ENCODE peak calls at places on chromosome 7, in six cellular contexts. T, E, N, X, P and M are unnamed samples.

GRCh38 chr7:105429746-105430612 is 41.3 kb upstream of the SRPK2 start:
- DNase-seq in N (peak), E (peak), P (peak), X (no peak), T (peak), M (peak)

GRCh38 chr7:85773116-85773783 is 586.4 kb upstream of the SEMA3D start:
- DNase-seq in T (peak), N (no peak), P (no peak), E (no peak), X (no peak), M (peak)

GRCh38 chr7:37531225-37531624 is 82.6 kb upstream of the ELMO1 start:
- DNase-seq in E (no peak), N (no peak), P (no peak), X (no peak), T (no peak), M (no peak)

GRCh38 chr7:43479543-43479942 is 103.4 kb upstream of the STK17A start:
- DNase-seq in T (no peak), E (no peak), P (no peak), X (no peak), N (no peak), M (no peak)

GRCh38 chr7:24722386-24723177 is 34.7 kb downstream of the GSDME start:
- DNase-seq in X (no peak), P (peak), N (no peak), T (no peak), E (no peak), M (peak)

GRCh38 chr7:49773082-49773938 is at the start of gene VWC2:
- DNase-seq in P (peak), N (no peak), X (peak), E (no peak), T (no peak), M (no peak)

GRCh38 chr7:15839415-15840100 is 153.1 kb upstream of the MEOX2 start:
- DNase-seq in X (peak), P (peak), T (no peak), N (no peak), E (no peak), M (no peak)

GRCh38 chr7:115613836-115614235 is 416.7 kb downstream of the TFEC start:
- DNase-seq in T (no peak), X (no peak), E (no peak), N (no peak), P (no peak), M (peak)

GRCh38 chr7:11330208-11330607 is 356.5 kb downstream of the PHF14 start:
- DNase-seq in P (no peak), E (no peak), X (no peak), N (no peak), T (no peak), M (no peak)

GRCh38 chr7:79893991-79894390 is 240.6 kb upstream of the GNAI1 start:
- DNase-seq in P (no peak), E (no peak), T (no peak), X (no peak), N (no peak), M (no peak)

GRCh38 chr7:76325811-76326210 is 23.3 kb downstream of the HSPB1 start:
- DNase-seq in T (no peak), P (no peak), E (no peak), X (no peak), N (no peak), M (no peak)

GRCh38 chr7:114670676-114671075 is 251.2 kb upstream of the MDFIC start:
- DNase-seq in T (no peak), X (no peak), E (no peak), N (no peak), P (no peak), M (no peak)

GRCh38 chr7:16422100-16422430 is 727 bp upstream of the CRPPA start:
- DNase-seq in N (no peak), E (no peak), T (no peak), P (no peak), X (no peak), M (no peak)

GRCh38 chr7:128402346-128402745 is 7.4 kb downstream of the IMPDH1 start:
- DNase-seq in X (no peak), T (no peak), E (no peak), N (no peak), P (no peak), M (no peak)

GRCh38 chr7:44398953-44399574 is 73.7 kb upstream of the CAMK2B start:
- DNase-seq in E (no peak), N (no peak), T (peak), X (no peak), P (no peak), M (no peak)

GRCh38 chr7:77288676-77289320 is 89.2 kb upstream of the FGL2 start:
- DNase-seq in X (no peak), P (no peak), E (no peak), N (no peak), T (no peak), M (no peak)

GRCh38 chr7:18855796-18856195 is 261.6 kb downstream of the TWIST1 start:
- DNase-seq in E (no peak), X (no peak), T (no peak), N (no peak), P (no peak), M (peak)

GRCh38 chr7:30032310-30033125 is 4.3 kb downstream of the PLEKHA8 start:
- DNase-seq in X (no peak), P (no peak), N (no peak), E (no peak), T (no peak), M (peak)

GRCh38 chr7:128103498-128104108 is 72.4 kb upstream of the LRRC4 start:
- DNase-seq in X (no peak), P (no peak), N (peak), T (no peak), E (no peak), M (no peak)

GRCh38 chr7:157675427-157675930 is 338.7 kb downstream of the DNAJB6 start:
- DNase-seq in P (no peak), T (no peak), N (no peak), E (no peak), X (no peak), M (no peak)

GRCh38 chr7:127391591-127392181 is 822 bp downstream of the ZNF800 start:
- DNase-seq in E (no peak), P (peak), N (peak), T (no peak), X (peak), M (no peak)

GRCh38 chr7:24700446-24701044 is 56.7 kb downstream of the GSDME start:
- DNase-seq in N (no peak), E (no peak), T (no peak), X (no peak), P (peak), M (no peak)

GRCh38 chr7:139691253-139691781 is 86.5 kb downstream of the HIPK2 start:
- DNase-seq in P (no peak), T (no peak), X (no peak), E (no peak), N (no peak), M (no peak)

GRCh38 chr7:44071726-44072363 is 6.5 kb upstream of the PGAM2 start:
- DNase-seq in P (no peak), X (no peak), E (no peak), T (no peak), N (no peak), M (no peak)

GRCh38 chr7:435518-436366 is 83.9 kb downstream of the PDGFA start:
- DNase-seq in N (peak), E (no peak), T (no peak), X (no peak), P (no peak), M (no peak)

GRCh38 chr7:155456517-155456771 is 1.5 kb upstream of the EN2 start:
- DNase-seq in P (no peak), N (no peak), T (no peak), X (no peak), E (no peak), M (no peak)

GRCh38 chr7:103446046-103446520 is at the start of gene SLC26A5:
- DNase-seq in T (no peak), N (no peak), P (peak), E (no peak), X (peak), M (no peak)

GRCh38 chr7:19290066-19290465 is 144.8 kb upstream of the FERD3L start:
- DNase-seq in T (no peak), N (no peak), E (no peak), X (no peak), P (no peak), M (no peak)

GRCh38 chr7:96723622-96724021 is 14.0 kb upstream of the SEM1 start:
- DNase-seq in T (no peak), X (no peak), N (no peak), P (no peak), E (no peak), M (no peak)

GRCh38 chr7:2800220-2800922 is 43.7 kb downstream of the GNA12 start:
- DNase-seq in E (no peak), X (no peak), N (peak), T (no peak), P (no peak), M (no peak)

GRCh38 chr7:991017-991728 is 8.2 kb downstream of the CYP2W1 start:
- DNase-seq in P (no peak), X (no peak), E (no peak), T (no peak), N (no peak), M (no peak)

GRCh38 chr7:134289423-134289822 is 27.3 kb downstream of the SLC35B4 start:
- DNase-seq in T (no peak), P (no peak), E (no peak), X (no peak), N (no peak), M (no peak)

GRCh38 chr7:64618785-64619456 is 47.0 kb upstream of the ZNF107 start:
- DNase-seq in N (no peak), E (peak), T (peak), X (peak), P (peak), M (peak)

GRCh38 chr7:113404245-113404644 is 285.9 kb upstream of the SMIM30 start:
- DNase-seq in E (peak), P (peak), X (no peak), T (no peak), N (peak), M (no peak)

GRCh38 chr7:136336932-136337331 is 359.8 kb upstream of the MTPN start:
- DNase-seq in P (no peak), X (no peak), E (no peak), N (no peak), T (no peak), M (no peak)

GRCh38 chr7:134766779-134767566 is 12.5 kb upstream of the CALD1 start:
- DNase-seq in N (no peak), T (no peak), X (no peak), P (no peak), E (no peak), M (no peak)

GRCh38 chr7:16585540-16585939 is 58.9 kb downstream of the LRRC72 start:
- DNase-seq in T (no peak), P (no peak), N (no peak), E (no peak), X (no peak), M (no peak)

GRCh38 chr7:30437823-30438574 is 40.6 kb downstream of the NOD1 start:
- DNase-seq in T (no peak), X (no peak), N (no peak), P (no peak), E (no peak), M (no peak)

GRCh38 chr7:82020076-82020475 is 250.2 kb upstream of the HGF start:
- DNase-seq in E (no peak), P (peak), X (no peak), T (no peak), N (no peak), M (no peak)

GRCh38 chr7:136274636-136275345 is 297.6 kb upstream of the MTPN start:
- DNase-seq in N (no peak), T (no peak), P (no peak), X (no peak), E (no peak), M (no peak)

GRCh38 chr7:99606531-99606930 is 8.5 kb downstream of the TMEM225B start:
- DNase-seq in T (no peak), E (no peak), N (no peak), X (no peak), P (no peak), M (no peak)

GRCh38 chr7:99597762-99598501 is at the start of gene TMEM225B:
- DNase-seq in N (peak), E (no peak), T (no peak), X (no peak), P (no peak), M (no peak)

GRCh38 chr7:99605527-99605926 is 7.5 kb downstream of the TMEM225B start:
- DNase-seq in E (no peak), P (no peak), X (no peak), T (no peak), N (no peak), M (no peak)

GRCh38 chr7:99599836-99600235 is 1.8 kb downstream of the TMEM225B start:
- DNase-seq in E (no peak), X (no peak), P (no peak), T (no peak), N (no peak), M (no peak)

DNA sequence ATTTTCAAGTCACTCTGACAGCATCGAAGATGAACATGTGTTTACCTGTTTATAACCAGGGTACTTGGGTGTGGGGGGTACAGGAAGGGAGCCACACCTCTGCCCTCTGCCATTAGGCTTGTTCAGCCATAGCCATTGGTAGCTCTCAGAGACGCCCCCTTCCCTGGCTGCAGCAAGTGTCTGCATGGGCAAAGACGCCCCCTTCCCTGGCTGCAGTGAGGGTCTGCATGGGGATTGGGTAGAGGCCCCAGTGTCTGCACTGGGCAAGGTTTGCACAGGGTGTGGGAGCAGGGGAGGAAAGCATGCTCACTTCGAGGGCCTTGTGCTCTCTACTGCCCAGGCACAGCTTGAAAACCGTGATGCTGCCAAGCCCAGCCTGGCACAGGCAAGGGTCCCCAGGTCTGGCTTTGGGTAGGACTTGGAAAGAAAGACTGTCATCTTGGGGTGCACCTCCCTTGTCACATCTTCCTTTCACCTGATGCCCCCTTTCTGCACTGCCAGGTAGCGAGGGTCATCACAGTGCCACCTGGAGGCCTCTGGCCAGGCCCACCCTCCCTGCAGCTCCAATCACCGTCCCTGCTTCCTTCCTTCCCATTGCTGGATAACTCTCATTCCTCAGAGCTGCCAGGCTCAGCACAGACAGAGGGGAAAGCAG is 3.7 kb downstream of the TMEM225B start:
- DNase-seq in N (no peak), E (no peak), T (no peak), P (peak), X (no peak), M (no peak)
- TF ChIP-seq CTCF in N (no peak), E (peak), T (no peak), P (peak), X (no peak), M (peak)

GRCh38 chr7:4740796-4741195 is 34.6 kb upstream of the AP5Z1 start:
- DNase-seq in X (no peak), P (no peak), E (no peak), T (no peak), N (no peak), M (no peak)

GRCh38 chr7:4742051-4742573 is 33.3 kb upstream of the AP5Z1 start:
- DNase-seq in P (no peak), E (no peak), X (no peak), T (no peak), N (peak), M (no peak)

GRCh38 chr7:4737300-4737699 is 38.1 kb upstream of the AP5Z1 start:
- DNase-seq in X (no peak), P (no peak), N (no peak), E (no peak), T (no peak), M (no peak)

GRCh38 chr7:4738711-4739527 is 36.5 kb upstream of the AP5Z1 start:
- DNase-seq in N (peak), P (peak), T (peak), E (peak), X (peak), M (peak)

DNA sequence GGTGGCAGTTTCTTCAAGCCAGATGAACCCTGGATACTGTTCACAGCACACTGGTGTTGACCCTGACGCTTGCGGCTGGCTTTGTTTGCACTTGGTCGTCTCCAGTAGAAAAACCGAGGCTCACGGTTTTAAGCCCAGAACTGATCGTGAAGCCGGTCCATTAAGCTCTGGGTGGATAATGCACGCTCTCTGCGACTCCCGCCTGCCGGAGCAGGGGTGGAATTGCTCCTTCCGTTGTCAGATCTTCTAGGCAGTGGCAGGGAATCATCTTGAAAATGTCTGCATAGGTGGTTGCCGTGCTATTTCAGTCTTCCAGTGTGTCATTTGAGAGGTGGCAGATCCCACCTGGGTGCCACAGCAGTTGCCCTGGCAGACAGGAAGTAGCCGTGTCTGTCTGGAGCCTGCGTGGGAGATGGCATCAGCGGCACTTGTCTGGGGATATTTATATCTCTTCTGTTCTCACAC is 35.9 kb upstream of the AP5Z1 start:
- DNase-seq in T (no peak), N (peak), P (peak), E (no peak), X (no peak), M (no peak)
- TF ChIP-seq CTCF in T (no peak), N (no peak), P (no peak), E (no peak), X (peak), M (no peak)

DNA sequence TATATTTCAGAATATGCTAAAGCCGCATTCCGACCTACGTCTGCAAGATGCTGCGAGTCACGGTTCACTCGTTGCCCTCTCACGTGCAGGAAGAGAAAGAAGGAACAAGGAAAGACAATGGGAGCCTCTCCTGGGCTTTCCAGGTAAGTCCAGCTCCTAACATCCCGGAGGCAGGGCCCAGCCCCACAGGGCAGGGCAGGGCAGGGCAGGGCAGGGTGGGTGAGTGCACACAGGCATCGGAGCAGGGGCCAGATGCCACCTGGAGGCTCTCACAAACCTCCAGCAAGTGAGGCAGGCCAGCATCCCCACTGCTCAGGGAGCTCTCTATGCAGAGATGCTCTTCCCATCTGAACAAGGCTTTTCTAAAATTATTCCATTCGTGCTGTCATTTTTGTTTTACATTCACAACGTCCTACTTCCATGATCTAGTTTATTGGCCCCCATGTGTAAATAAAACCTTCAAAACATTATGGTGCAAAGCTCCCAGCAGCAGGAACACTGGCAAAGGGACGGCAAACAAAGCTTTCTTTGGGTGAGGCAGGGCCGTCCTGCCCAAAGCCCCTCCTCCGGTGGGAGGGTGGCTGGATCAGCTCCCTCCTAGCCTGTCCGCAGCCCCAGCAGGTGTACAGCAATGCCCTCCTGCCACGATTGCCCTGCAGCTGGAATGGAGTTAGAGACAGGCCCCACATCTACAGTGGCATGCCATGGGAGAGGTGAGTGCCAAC is 50.6 kb downstream of the VOPP1 start:
- DNase-seq in E (no peak), P (no peak), X (no peak), T (no peak), N (no peak), M (no peak)
- TF ChIP-seq CTCF in E (no peak), P (no peak), X (no peak), T (no peak), N (no peak), M (no peak)

GRCh38 chr7:151125835-151126481 is 39.7 kb downstream of the AGAP3 start:
- DNase-seq in P (peak), T (no peak), X (no peak), N (no peak), E (no peak), M (no peak)

GRCh38 chr7:151124899-151125399 is 38.7 kb downstream of the AGAP3 start:
- DNase-seq in P (no peak), E (no peak), N (no peak), X (no peak), T (no peak), M (no peak)

GRCh38 chr7:151126500-151127137 is 40.3 kb downstream of the AGAP3 start:
- DNase-seq in E (no peak), N (no peak), T (no peak), P (peak), X (no peak), M (no peak)

GRCh38 chr7:151124205-151124880 is 38.1 kb downstream of the AGAP3 start:
- DNase-seq in P (no peak), X (no peak), T (no peak), E (no peak), N (no peak), M (no peak)

GRCh38 chr7:151125459-151125834 is 39.2 kb downstream of the AGAP3 start:
- DNase-seq in X (peak), N (no peak), E (no peak), P (peak), T (no peak), M (no peak)
- TF ChIP-seq CTCF in X (peak), N (no peak), E (no peak), P (peak), T (peak), M (peak)